ENCODE peak calls at places on chromosome 22, in four cellular contexts. C is B cell; H is activated CD4-positive, alpha-beta T cell treated with anti-CD3 and anti-CD28 coated beads, Interleukin-2, amount 10 ng/mL, durations not matched to agents 7 days and 5 days; X is SW 1271. D is an unnamed sample.

GRCh38 chr22:41512421-41513194 is 31.7 kb downstream of the POLR3H start:
- DNase-seq in C (no peak), H (no peak), X (no peak), D (no peak)

GRCh38 chr22:22070371-22070824 is 87.8 kb upstream of the TOP3B start:
- DNase-seq in C (no peak), H (no peak), X (no peak), D (peak)

GRCh38 chr22:26086359-26086758 is 82.9 kb upstream of the SEZ6L start:
- DNase-seq in C (no peak), H (no peak), X (no peak), D (no peak)

GRCh38 chr22:48426466-48427380 is 1401.0 kb downstream of the BRD1 start:
- DNase-seq in C (no peak), H (no peak), X (no peak), D (no peak)

GRCh38 chr22:40240671-40241070 is 62.9 kb downstream of the TNRC6B start:
- DNase-seq in C (no peak), H (peak), X (no peak), D (no peak)

GRCh38 chr22:25747245-25747944 is 5.4 kb downstream of the MYO18B start:
- DNase-seq in C (no peak), H (no peak), X (peak), D (no peak)

GRCh38 chr22:33539902-33540751 is 380.1 kb downstream of the LARGE1 start:
- DNase-seq in C (no peak), H (no peak), X (no peak), D (no peak)

GRCh38 chr22:45617948-45618347 is 53.7 kb upstream of the ATXN10 start:
- DNase-seq in C (no peak), H (no peak), X (no peak), D (no peak)

GRCh38 chr22:21850660-21851059 is 16.8 kb downstream of the MAPK1 start:
- DNase-seq in C (no peak), H (no peak), X (no peak), D (no peak)

GRCh38 chr22:32615874-32616564 is 141.4 kb downstream of the FBXO7 start:
- DNase-seq in C (no peak), H (no peak), X (no peak), D (no peak)

GRCh38 chr22:44710474-44711235 is 8.7 kb downstream of the PRR5 start:
- DNase-seq in C (peak), H (no peak), X (no peak), D (peak)

GRCh38 chr22:35575116-35575748 is 34.6 kb downstream of the RASD2 start:
- DNase-seq in C (no peak), H (no peak), X (no peak), D (no peak)

GRCh38 chr22:27238935-27239510 is 562.5 kb downstream of the MN1 start:
- DNase-seq in C (no peak), H (no peak), X (peak), D (peak)

GRCh38 chr22:46366327-46366731 is 30.8 kb downstream of the TRMU start:
- DNase-seq in C (no peak), H (no peak), X (no peak), D (no peak)

GRCh38 chr22:50600541-50600940 is at the start of gene MAPK8IP2:
- DNase-seq in C (no peak), H (no peak), X (no peak), D (no peak)

GRCh38 chr22:29621761-29622526 is 18.5 kb downstream of the NF2 start:
- DNase-seq in C (no peak), H (no peak), X (peak), D (peak)

GRCh38 chr22:42288791-42289190 is 18.3 kb upstream of the TCF20 start:
- DNase-seq in C (no peak), H (no peak), X (no peak), D (no peak)

GRCh38 chr22:37517826-37518450 is 1.3 kb downstream of the CARD10 start:
- DNase-seq in C (no peak), H (no peak), X (no peak), D (no peak)

GRCh38 chr22:29480512-29481264 is 670 bp downstream of the NEFH start:
- DNase-seq in C (peak), H (peak), X (no peak), D (no peak)